ENCODE peak calls at places on chromosomes 3 and 15, in ten cellular contexts. One of them, this sample, is unnamed.

GRCh38 chr15:80310776-80311175 is 58.8 kb upstream of the CTXND1 start:
- DNase-seq in kidney tubule cell: no peak
- DNase-seq in T-cell: no peak
- DNase-seq in WERI-Rb-1: no peak
- DNase-seq in HS-5: no peak
- DNase-seq in activated T-cell treated with anti-CD3 and anti-CD28 coated beads, Interleukin-2, amount 50 U/mL, for 72 hours: no peak
- DNase-seq in progenitor cell of endocrine pancreas: no peak
- DNase-seq in frontal cortex: no peak
- DNase-seq in caudate nucleus: no peak
- DNase-seq in substantia nigra: no peak
- DNase-seq in this sample: no peak

GRCh38 chr3:167406876-167407492 is 26.9 kb upstream of the ZBBX start:
- DNase-seq in kidney tubule cell: peak; percentile 75
- DNase-seq in T-cell: no peak
- DNase-seq in WERI-Rb-1: peak; percentile 54
- DNase-seq in HS-5: peak; percentile 43
- DNase-seq in activated T-cell treated with anti-CD3 and anti-CD28 coated beads, Interleukin-2, amount 50 U/mL, for 72 hours: no peak
- DNase-seq in progenitor cell of endocrine pancreas: peak; percentile 37
- DNase-seq in frontal cortex: peak; percentile 12
- DNase-seq in caudate nucleus: peak; percentile 47
- DNase-seq in substantia nigra: peak; percentile 50
- DNase-seq in this sample: peak; percentile 37

GRCh38 chr3:27485853-27486252 is 1.7 kb upstream of the SLC4A7 start:
- DNase-seq in kidney tubule cell: no peak
- DNase-seq in T-cell: no peak
- DNase-seq in WERI-Rb-1: no peak
- DNase-seq in HS-5: no peak
- DNase-seq in activated T-cell treated with anti-CD3 and anti-CD28 coated beads, Interleukin-2, amount 50 U/mL, for 72 hours: no peak
- DNase-seq in progenitor cell of endocrine pancreas: no peak
- DNase-seq in frontal cortex: no peak
- DNase-seq in caudate nucleus: no peak
- DNase-seq in substantia nigra: no peak
- DNase-seq in this sample: no peak

GRCh38 chr3:51137715-51138114 is 247.4 kb upstream of the MANF start:
- DNase-seq in kidney tubule cell: no peak
- DNase-seq in T-cell: no peak
- DNase-seq in WERI-Rb-1: no peak
- DNase-seq in HS-5: no peak
- DNase-seq in activated T-cell treated with anti-CD3 and anti-CD28 coated beads, Interleukin-2, amount 50 U/mL, for 72 hours: no peak
- DNase-seq in progenitor cell of endocrine pancreas: no peak
- DNase-seq in frontal cortex: no peak
- DNase-seq in caudate nucleus: no peak
- DNase-seq in substantia nigra: no peak
- DNase-seq in this sample: no peak

GRCh38 chr3:14845180-14845579 is 26.4 kb downstream of the FGD5 start:
- DNase-seq in kidney tubule cell: no peak
- DNase-seq in T-cell: no peak
- DNase-seq in WERI-Rb-1: no peak
- DNase-seq in HS-5: no peak
- DNase-seq in activated T-cell treated with anti-CD3 and anti-CD28 coated beads, Interleukin-2, amount 50 U/mL, for 72 hours: peak; percentile 43
- DNase-seq in progenitor cell of endocrine pancreas: no peak
- DNase-seq in frontal cortex: no peak
- DNase-seq in caudate nucleus: no peak
- DNase-seq in substantia nigra: no peak
- DNase-seq in this sample: no peak

GRCh38 chr3:152474585-152474984 is 205.9 kb downstream of the MBNL1 start:
- DNase-seq in kidney tubule cell: peak; percentile 60
- DNase-seq in T-cell: no peak
- DNase-seq in WERI-Rb-1: peak; percentile 42
- DNase-seq in HS-5: no peak
- DNase-seq in activated T-cell treated with anti-CD3 and anti-CD28 coated beads, Interleukin-2, amount 50 U/mL, for 72 hours: no peak
- DNase-seq in progenitor cell of endocrine pancreas: no peak
- DNase-seq in frontal cortex: peak; percentile 25
- DNase-seq in caudate nucleus: no peak
- DNase-seq in substantia nigra: no peak
- DNase-seq in this sample: peak; percentile 57

GRCh38 chr15:96564546-96564945 is 234.0 kb downstream of the NR2F2 start:
- DNase-seq in kidney tubule cell: no peak
- DNase-seq in T-cell: no peak
- DNase-seq in WERI-Rb-1: no peak
- DNase-seq in HS-5: no peak
- DNase-seq in activated T-cell treated with anti-CD3 and anti-CD28 coated beads, Interleukin-2, amount 50 U/mL, for 72 hours: no peak
- DNase-seq in progenitor cell of endocrine pancreas: no peak
- DNase-seq in frontal cortex: no peak
- DNase-seq in caudate nucleus: no peak
- DNase-seq in substantia nigra: no peak
- DNase-seq in this sample: no peak

GRCh38 chr15:70524470-70524869 is 238.9 kb downstream of the UACA start:
- DNase-seq in kidney tubule cell: no peak
- DNase-seq in T-cell: no peak
- DNase-seq in WERI-Rb-1: no peak
- DNase-seq in HS-5: no peak
- DNase-seq in activated T-cell treated with anti-CD3 and anti-CD28 coated beads, Interleukin-2, amount 50 U/mL, for 72 hours: no peak
- DNase-seq in progenitor cell of endocrine pancreas: no peak
- DNase-seq in frontal cortex: no peak
- DNase-seq in caudate nucleus: no peak
- DNase-seq in substantia nigra: no peak
- DNase-seq in this sample: no peak

GRCh38 chr3:29565236-29565635 is 284.4 kb downstream of the RBMS3 start:
- DNase-seq in kidney tubule cell: no peak
- DNase-seq in T-cell: no peak
- DNase-seq in WERI-Rb-1: no peak
- DNase-seq in HS-5: no peak
- DNase-seq in activated T-cell treated with anti-CD3 and anti-CD28 coated beads, Interleukin-2, amount 50 U/mL, for 72 hours: no peak
- DNase-seq in progenitor cell of endocrine pancreas: no peak
- DNase-seq in frontal cortex: no peak
- DNase-seq in caudate nucleus: no peak
- DNase-seq in substantia nigra: no peak
- DNase-seq in this sample: no peak

This sample was measured in foreskin keratinocyte.